ENCODE peak calls at places on chromosomes 5 and 9, in seven cellular contexts. B is vagina, J is mesothelial cell of epicardium, G is glutamatergic neuron, O is GM06990, I is upper lobe of right lung, C is AG10803. K is an unnamed sample.

GRCh38 chr9:137972988-137973470 is 95.4 kb downstream of the CACNA1B start:
- DNase-seq in B (peak), J (peak), G (no peak), O (no peak), I (peak), C (no peak), K (no peak)

GRCh38 chr5:134510970-134511795 is 14.3 kb upstream of the JADE2 start:
- DNase-seq in B (no peak), J (no peak), G (no peak), O (no peak), I (no peak), C (peak), K (no peak)

GRCh38 chr9:29100762-29101161 is 1527.5 kb upstream of the C9orf72 start:
- DNase-seq in B (no peak), J (no peak), G (no peak), O (no peak), I (no peak), C (no peak), K (no peak)

GRCh38 chr9:37212435-37212834 is 92.1 kb downstream of the ZCCHC7 start:
- DNase-seq in B (no peak), J (no peak), G (no peak), O (no peak), I (no peak), C (no peak), K (no peak)

GRCh38 chr5:173739741-173740140 is 123.3 kb upstream of the BOD1 start:
- DNase-seq in B (no peak), J (no peak), G (no peak), O (no peak), I (no peak), C (no peak), K (no peak)

GRCh38 chr9:35904966-35905781 is 828 bp upstream of the HRCT1 start:
- DNase-seq in B (no peak), J (no peak), G (no peak), O (no peak), I (no peak), C (peak), K (no peak)

GRCh38 chr9:92616199-92617129 is 53.5 kb downstream of the IPPK start:
- DNase-seq in B (peak), J (no peak), G (no peak), O (no peak), I (no peak), C (peak), K (peak)

GRCh38 chr5:167720676-167721260 is 570.7 kb upstream of the WWC1 start:
- DNase-seq in B (no peak), J (no peak), G (no peak), O (no peak), I (no peak), C (peak), K (no peak)

GRCh38 chr5:143521891-143522290 is 118.4 kb upstream of the NR3C1 start:
- DNase-seq in B (no peak), J (no peak), G (no peak), O (no peak), I (no peak), C (no peak), K (no peak)

GRCh38 chr5:101943784-101944183 is 352.3 kb downstream of the SLCO4C1 start:
- DNase-seq in B (no peak), J (no peak), G (no peak), O (no peak), I (no peak), C (no peak), K (no peak)

GRCh38 chr5:132103380-132103951 is 29.9 kb downstream of the CSF2 start:
- DNase-seq in B (peak), J (no peak), G (no peak), O (peak), I (peak), C (peak), K (peak)

GRCh38 chr5:7412369-7412768 is 16.4 kb downstream of the ADCY2 start:
- DNase-seq in B (no peak), J (no peak), G (no peak), O (no peak), I (no peak), C (no peak), K (no peak)

GRCh38 chr5:113270081-113270480 is 164.7 kb downstream of the TSSK1B start:
- DNase-seq in B (no peak), J (no peak), G (no peak), O (no peak), I (no peak), C (no peak), K (no peak)

GRCh38 chr9:82934949-82935348 is 128.0 kb downstream of the RASEF start:
- DNase-seq in B (no peak), J (no peak), G (no peak), O (no peak), I (no peak), C (peak), K (no peak)

GRCh38 chr5:96381526-96381925 is 51.5 kb downstream of the PCSK1 start:
- DNase-seq in B (no peak), J (no peak), G (no peak), O (no peak), I (no peak), C (no peak), K (no peak)

GRCh38 chr5:146510528-146510927 is 5.5 kb downstream of the GPR151 start:
- DNase-seq in B (no peak), J (no peak), G (no peak), O (no peak), I (no peak), C (peak), K (no peak)

GRCh38 chr9:75378036-75378435 is 289.7 kb downstream of the OSTF1 start:
- DNase-seq in B (peak), J (no peak), G (peak), O (no peak), I (peak), C (no peak), K (peak)

GRCh38 chr5:42581845-42582244 is 158.6 kb downstream of the GHR start:
- DNase-seq in B (no peak), J (no peak), G (no peak), O (no peak), I (no peak), C (no peak), K (no peak)

GRCh38 chr9:126614088-126614454 is 343 bp downstream of the LMX1B start:
- DNase-seq in B (no peak), J (no peak), G (peak), O (no peak), I (peak), C (no peak), K (no peak)

GRCh38 chr9:75788006-75788634 is 102.4 kb upstream of the PCSK5 start:
- DNase-seq in B (no peak), J (no peak), G (peak), O (no peak), I (peak), C (no peak), K (no peak)

GRCh38 chr5:96004754-96005153 is 43.1 kb upstream of the ELL2 start:
- DNase-seq in B (no peak), J (no peak), G (no peak), O (no peak), I (no peak), C (peak), K (no peak)

GRCh38 chr5:159673538-159673937 is 242.7 kb upstream of the ADRA1B start:
- DNase-seq in B (no peak), J (no peak), G (no peak), O (no peak), I (no peak), C (no peak), K (no peak)

GRCh38 chr5:180116441-180117377 is 45.1 kb upstream of the RNF130 start:
- DNase-seq in B (no peak), J (no peak), G (peak), O (no peak), I (peak), C (no peak), K (peak)

DNA sequence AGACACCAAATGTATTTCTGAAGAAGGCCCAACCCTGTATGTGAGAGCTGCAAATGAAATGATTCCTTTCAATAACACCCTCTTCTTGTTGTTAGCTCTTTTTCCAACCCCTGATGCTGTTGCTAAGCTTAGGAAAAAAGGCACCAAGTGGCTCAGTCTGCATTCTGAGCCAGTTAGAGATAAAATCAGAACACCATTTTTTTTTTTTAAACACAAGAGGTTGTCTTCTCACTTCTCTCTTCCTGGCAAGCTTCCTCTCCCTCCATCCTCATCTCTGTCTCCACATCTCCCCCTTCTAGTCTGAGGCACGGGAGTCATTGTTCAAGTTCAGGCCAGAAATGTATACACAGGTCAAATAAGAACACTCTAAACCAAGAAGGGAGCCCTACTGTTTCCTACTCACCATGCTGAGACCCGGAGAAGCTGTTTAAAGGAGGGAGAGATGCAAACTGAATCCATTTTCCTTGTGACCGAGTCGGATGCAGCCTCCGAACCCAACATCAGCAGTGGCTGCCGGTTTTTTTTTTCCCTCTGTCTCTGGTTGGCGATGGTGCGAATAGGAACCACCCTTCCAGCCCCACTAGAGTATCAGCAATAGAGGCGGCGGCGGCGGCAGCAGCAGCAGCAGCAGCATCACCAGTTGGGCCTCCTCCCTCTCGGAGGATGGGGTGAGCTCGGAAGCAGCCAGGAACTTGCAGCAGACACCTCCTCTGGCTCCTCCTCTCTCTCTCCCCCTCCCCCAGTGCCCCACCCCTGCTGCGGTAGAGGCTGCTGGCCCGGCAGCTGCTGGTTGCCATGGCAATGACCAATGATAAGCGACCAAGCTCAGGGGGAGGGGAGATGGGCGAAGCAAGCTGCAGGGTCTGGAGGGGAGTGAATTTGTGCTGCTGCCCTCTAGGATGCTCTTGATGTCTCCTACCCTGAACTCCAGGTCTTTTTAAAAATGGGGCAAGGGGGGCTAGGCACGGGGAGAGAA is at the start of gene JAKMIP2:
- DNase-seq in B (no peak), J (peak), G (peak), O (peak), I (peak), C (peak), K (peak)
- TF ChIP-seq CTCF in B (no peak), J (no peak), G (no peak), O (no peak), I (no peak), C (no peak), K (no peak)

DNA sequence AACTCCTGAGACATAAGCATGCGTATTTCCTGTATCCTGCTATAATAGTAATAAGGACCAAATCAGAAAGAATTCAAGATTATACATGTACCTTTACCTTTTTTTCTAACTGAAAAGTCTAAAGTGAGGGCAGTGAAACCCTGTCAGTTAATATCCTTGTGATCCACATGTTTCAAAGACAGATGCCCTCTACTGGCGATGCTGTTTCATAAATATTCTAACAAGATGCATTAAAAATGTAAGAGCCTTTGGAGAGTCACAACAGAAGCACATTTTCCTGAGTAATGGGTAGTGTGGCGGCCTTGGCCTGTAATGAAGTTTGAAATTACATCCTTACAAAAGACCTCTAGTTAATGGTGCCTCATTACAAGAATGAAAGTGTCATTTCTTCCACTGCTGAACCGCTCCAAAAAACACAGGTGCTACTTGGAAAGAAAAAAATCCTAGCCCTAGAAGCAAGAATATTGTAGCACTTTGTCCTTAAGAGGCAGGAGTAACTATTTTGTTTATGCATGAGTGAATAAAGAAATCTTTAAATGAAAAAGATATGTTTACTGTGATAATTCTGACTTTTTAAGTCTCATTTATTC is 232.6 kb downstream of the EPB41L4A start:
- DNase-seq in B (no peak), J (no peak), G (no peak), O (no peak), I (no peak), C (peak), K (no peak)
- TF ChIP-seq CTCF in B (no peak), J (peak), G (peak), O (peak), I (peak), C (peak), K (peak)

DNA sequence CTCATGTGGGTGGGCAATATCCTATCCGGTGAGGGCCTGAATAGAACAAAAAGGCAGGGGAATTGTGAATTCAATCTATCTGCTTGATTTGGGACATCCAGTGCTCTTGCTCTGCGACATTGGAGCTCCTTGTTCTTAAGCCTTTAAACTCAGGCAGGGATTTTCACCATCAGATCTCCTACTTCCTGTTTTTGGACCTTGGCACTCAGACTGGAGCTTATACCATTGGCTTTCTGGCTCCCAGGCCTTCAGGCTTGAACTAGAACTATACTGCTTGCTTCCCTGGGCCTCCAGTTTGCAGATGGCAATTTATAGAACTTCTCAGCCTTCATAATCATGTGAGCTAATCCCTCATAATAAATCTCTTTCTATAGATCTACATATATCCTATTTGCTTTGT is 134.3 kb upstream of the CLINT1 start:
- DNase-seq in B (no peak), J (no peak), G (no peak), O (no peak), I (no peak), C (no peak), K (no peak)
- TF ChIP-seq CTCF in B (no peak), J (no peak), G (no peak), O (no peak), I (no peak), C (no peak), K (no peak)

DNA sequence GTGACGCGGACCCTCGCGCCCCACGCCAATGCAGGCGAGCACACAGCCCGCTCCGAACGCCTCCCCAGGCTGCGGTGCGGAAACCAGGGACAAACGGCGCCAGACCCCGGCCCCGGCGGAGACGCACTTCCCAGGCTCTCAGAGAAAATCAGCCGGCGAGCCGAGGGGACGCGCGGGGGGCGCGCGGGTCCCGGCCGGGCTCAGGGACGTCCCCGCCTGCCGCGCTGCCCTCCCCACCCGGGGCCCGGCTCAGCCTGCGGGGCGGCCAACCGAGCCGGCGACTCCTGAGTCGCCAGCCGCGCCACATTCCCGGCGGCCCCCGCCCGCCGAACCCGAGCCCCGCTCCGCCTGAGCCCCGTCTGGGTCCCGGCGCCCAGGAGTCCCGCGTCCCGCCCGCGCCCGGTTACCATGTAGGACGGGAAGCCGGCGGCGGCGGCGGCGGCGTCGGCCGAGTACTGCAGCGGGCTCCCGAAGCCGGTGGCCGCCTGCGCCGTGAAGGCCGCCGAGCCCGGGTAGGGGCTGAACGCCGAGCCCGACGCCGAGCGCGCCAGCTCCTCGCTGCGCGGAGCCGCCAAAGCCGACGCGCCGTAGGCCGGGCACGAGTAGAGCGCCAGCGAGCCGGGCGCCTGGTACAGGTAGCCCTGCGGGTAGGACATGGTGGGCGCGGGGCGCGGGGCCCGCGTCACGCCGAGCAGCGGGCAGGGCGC is 566 bp downstream of the IRX2 start:
- DNase-seq in B (no peak), J (peak), G (peak), O (no peak), I (no peak), C (peak), K (no peak)
- TF ChIP-seq CTCF in B (no peak), J (no peak), G (no peak), O (no peak), I (no peak), C (no peak), K (no peak)

GRCh38 chr9:104907278-104907951 is 20.5 kb downstream of the ABCA1 start:
- DNase-seq in B (no peak), J (no peak), G (no peak), O (no peak), I (no peak), C (peak), K (peak)
- TF ChIP-seq CTCF in B (no peak), J (no peak), G (no peak), O (no peak), I (no peak), C (no peak), K (no peak)

GRCh38 chr9:34190996-34191892 is 12.4 kb downstream of the UBAP1 start:
- DNase-seq in B (no peak), J (peak), G (no peak), O (no peak), I (no peak), C (peak), K (no peak)
- TF ChIP-seq CTCF in B (no peak), J (no peak), G (no peak), O (peak), I (peak), C (peak), K (no peak)

GRCh38 chr5:174937201-174938130 is 213.1 kb downstream of the MSX2 start:
- DNase-seq in B (no peak), J (no peak), G (no peak), O (no peak), I (no peak), C (no peak), K (no peak)

DNA sequence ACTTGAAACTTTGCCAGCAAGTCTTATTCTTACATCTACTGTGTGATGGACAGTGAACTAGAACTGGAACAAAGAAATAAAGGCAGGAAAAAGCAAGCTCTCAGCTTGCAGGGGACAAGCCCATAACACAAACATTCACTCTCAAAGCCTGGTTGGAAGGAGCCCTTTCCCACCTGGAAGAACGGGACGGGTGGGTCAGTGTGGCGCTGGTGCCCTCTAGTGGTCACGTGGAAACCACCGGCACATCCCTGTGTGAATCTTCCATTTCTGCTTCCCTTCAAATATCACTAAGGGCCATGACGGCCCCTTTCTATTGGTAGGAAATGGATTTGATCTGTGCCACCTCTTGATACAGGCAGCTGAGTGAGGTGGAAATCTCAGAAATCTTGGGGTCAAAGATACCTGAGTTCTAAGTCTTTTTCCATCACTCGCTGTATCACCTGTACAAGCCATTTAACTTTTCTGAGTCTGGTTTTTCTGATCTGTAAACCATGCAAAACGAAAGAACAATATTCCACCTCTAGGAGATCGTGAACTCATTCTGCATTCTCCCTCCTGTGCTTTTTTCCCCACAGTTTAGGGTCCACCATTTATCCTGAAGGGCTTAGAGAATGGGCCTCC is 211.6 kb downstream of the MSX2 start:
- DNase-seq in B (no peak), J (peak), G (peak), O (no peak), I (no peak), C (peak), K (peak)
- TF ChIP-seq CTCF in B (peak), J (peak), G (peak), O (peak), I (peak), C (peak), K (peak)

GRCh38 chr9:34559616-34560546 is 29.6 kb downstream of the CNTFR start:
- DNase-seq in B (no peak), J (no peak), G (no peak), O (no peak), I (no peak), C (peak), K (no peak)

GRCh38 chr9:34560574-34561229 is 28.8 kb downstream of the CNTFR start:
- DNase-seq in B (no peak), J (no peak), G (no peak), O (no peak), I (no peak), C (no peak), K (no peak)

GRCh38 chr9:34563262-34563661 is 26.3 kb downstream of the CNTFR start:
- DNase-seq in B (no peak), J (no peak), G (no peak), O (no peak), I (no peak), C (no peak), K (no peak)

GRCh38 chr9:34564617-34565016 is 24.9 kb downstream of the CNTFR start:
- DNase-seq in B (no peak), J (no peak), G (no peak), O (no peak), I (no peak), C (no peak), K (no peak)

GRCh38 chr9:34562136-34562745 is 27.3 kb downstream of the CNTFR start:
- DNase-seq in B (no peak), J (no peak), G (no peak), O (no peak), I (no peak), C (no peak), K (no peak)
- TF ChIP-seq CTCF in B (no peak), J (peak), G (peak), O (peak), I (peak), C (peak), K (no peak)

K was measured in uterus.